ENCODE peak calls at places on chromosomes 11 and 22, in nine cellular contexts. Z, U, D, E, T, G, N, O and B are unnamed samples.

GRCh38 chr11:111299111-111300026 is 1.0 kb downstream of the POU2AF3 start:
- DNase-seq in D (peak; percentile 10), T (peak; percentile 75), O (no peak), Z (peak; percentile 81), U (no peak), N (peak; percentile 46), E (peak; percentile 19), G (no peak), B (peak; percentile 90)

GRCh38 chr11:28470180-28470579 is 362.0 kb downstream of the METTL15 start:
- DNase-seq in D (no peak), N (no peak), O (no peak), Z (no peak), G (no peak), U (no peak), E (no peak), T (no peak), B (no peak)

GRCh38 chr11:47983464-47984397 is 3.4 kb downstream of the PTPRJ start:
- DNase-seq in N (peak; percentile 40), G (no peak), U (no peak), O (no peak), D (no peak), Z (no peak), E (peak; percentile 73), T (no peak), B (no peak)

GRCh38 chr11:8006349-8006977 is 19.3 kb downstream of the EIF3F start:
- DNase-seq in O (peak; percentile 54), G (no peak), N (peak; percentile 76), U (peak; percentile 33), Z (no peak), T (peak; percentile 53), D (peak; percentile 67), E (peak; percentile 71), B (peak; percentile 38)

GRCh38 chr11:2381494-2382128 is 4.5 kb downstream of the CD81 start:
- DNase-seq in N (no peak), T (no peak), O (no peak), G (no peak), E (no peak), Z (no peak), D (no peak), U (no peak), B (no peak)

GRCh38 chr11:102267602-102268001 is 49.7 kb upstream of the BIRC3 start:
- DNase-seq in E (peak; percentile 86), G (no peak), O (no peak), D (no peak), Z (no peak), U (peak; percentile 47), T (no peak), N (peak; percentile 68), B (no peak)

GRCh38 chr22:45612451-45612901 is 59.2 kb upstream of the ATXN10 start:
- DNase-seq in G (no peak), U (peak; percentile 55), Z (peak; percentile 73), O (peak; percentile 42), T (no peak), E (peak; percentile 73), N (peak; percentile 87), D (no peak), B (no peak)

GRCh38 chr11:90341986-90342385 is 119.1 kb upstream of the CHORDC1 start:
- DNase-seq in E (no peak), Z (no peak), U (no peak), N (no peak), O (no peak), D (no peak), T (no peak), G (no peak), B (no peak)

GRCh38 chr11:3232956-3233355 is 739 bp upstream of the MRGPRE start:
- DNase-seq in N (no peak), D (no peak), Z (no peak), E (no peak), O (no peak), T (no peak), U (no peak), G (no peak), B (no peak)

GRCh38 chr11:20353829-20354434 is 9.6 kb upstream of the HTATIP2 start:
- DNase-seq in G (no peak), D (peak; percentile 56), U (no peak), E (peak; percentile 45), T (no peak), O (no peak), Z (no peak), N (peak; percentile 51), B (no peak)

GRCh38 chr11:2975594-2975993 is 16.5 kb downstream of the NAP1L4 start:
- DNase-seq in E (peak; percentile 48), Z (no peak), O (no peak), U (no peak), N (peak; percentile 55), G (no peak), T (no peak), D (no peak), B (no peak)

GRCh38 chr11:115333106-115333505 is 171.1 kb downstream of the CADM1 start:
- DNase-seq in N (no peak), D (no peak), G (no peak), T (no peak), Z (no peak), O (no peak), E (peak; percentile 17), U (peak; percentile 8), B (no peak)

GRCh38 chr11:87035976-87036583 is 1.7 kb upstream of the TMEM135 start:
- DNase-seq in N (no peak), O (no peak), Z (no peak), E (no peak), G (no peak), D (no peak), U (no peak), T (no peak), B (no peak)

GRCh38 chr22:39900306-39901227 is at the start of gene GRAP2:
- DNase-seq in E (no peak), D (no peak), O (no peak), N (no peak), T (no peak), U (no peak), Z (no peak), G (no peak), B (no peak)

GRCh38 chr22:31625661-31626426 is 36.2 kb downstream of the PISD start:
- DNase-seq in G (no peak), E (peak; percentile 52), D (peak; percentile 67), Z (peak; percentile 68), N (no peak), U (no peak), O (no peak), T (no peak), B (no peak)

GRCh38 chr22:21823740-21824438 is 43.6 kb downstream of the MAPK1 start:
- DNase-seq in Z (no peak), D (no peak), E (peak; percentile 54), T (no peak), U (no peak), G (no peak), N (no peak), O (no peak), B (no peak)

GRCh38 chr11:111604392-111605009 is 2.3 kb downstream of the SIK2 start:
- DNase-seq in G (no peak), N (peak; percentile 67), U (no peak), D (peak; percentile 28), T (no peak), O (no peak), E (peak; percentile 56), Z (no peak), B (no peak)

GRCh38 chr11:406796-407650 is 7.8 kb downstream of the SIGIRR start:
- DNase-seq in D (no peak), E (peak; percentile 87), U (no peak), G (peak; percentile 77), T (peak; percentile 78), Z (peak; percentile 85), N (peak; percentile 71), O (no peak), B (peak; percentile 80)

GRCh38 chr11:13535819-13536218 is 40.0 kb upstream of the PTH start:
- DNase-seq in E (peak; percentile 1), N (no peak), G (no peak), D (no peak), T (no peak), O (no peak), U (no peak), Z (no peak), B (no peak)

GRCh38 chr11:44005956-44006355 is 41.8 kb upstream of the ACCSL start:
- DNase-seq in D (no peak), G (no peak), U (no peak), T (no peak), O (no peak), N (no peak), Z (peak; percentile 61), E (no peak), B (peak; percentile 7)

GRCh38 chr11:65915821-65916251 is 3.0 kb downstream of the C11orf68 start:
- DNase-seq in Z (peak; percentile 98), N (peak; percentile 95), D (no peak), U (peak; percentile 90), E (peak; percentile 96), G (no peak), T (peak; percentile 80), O (no peak), B (peak; percentile 78)

GRCh38 chr11:28606930-28607329 is 498.7 kb downstream of the METTL15 start:
- DNase-seq in E (peak; percentile 42), G (no peak), D (no peak), Z (no peak), N (no peak), U (no peak), T (no peak), O (no peak), B (no peak)

GRCh38 chr11:44316388-44317240 is 6.7 kb upstream of the ALX4 start:
- DNase-seq in N (no peak), O (no peak), T (no peak), E (no peak), Z (peak; percentile 51), U (no peak), D (no peak), G (no peak), B (peak; percentile 69)

GRCh38 chr22:25942989-25943411 is 201.0 kb downstream of the MYO18B start:
- DNase-seq in U (no peak), N (no peak), D (peak; percentile 75), Z (no peak), T (no peak), O (peak; percentile 30), G (no peak), E (no peak), B (no peak)

GRCh38 chr11:12642040-12642439 is 32.2 kb upstream of the TEAD1 start:
- DNase-seq in D (no peak), N (peak; percentile 28), G (no peak), O (no peak), E (peak; percentile 61), Z (no peak), U (no peak), T (no peak), B (no peak)

GRCh38 chr11:112996924-112997323 is 35.7 kb downstream of the NCAM1 start:
- DNase-seq in D (no peak), T (no peak), U (no peak), O (no peak), N (no peak), Z (no peak), G (no peak), E (no peak), B (no peak)

GRCh38 chr11:103880968-103881367 is 155.5 kb upstream of the DDI1 start:
- DNase-seq in D (no peak), E (no peak), O (no peak), U (no peak), G (no peak), T (no peak), N (no peak), Z (no peak), B (no peak)